ENCODE peak calls at places on chromosomes 1 and 21, in seven cellular contexts. H, E, C, T, L, Q and U are unnamed samples.

GRCh38 chr1:199612976-199613774 is 414.3 kb upstream of the NR5A2 start:
- DNase-seq in H (no peak), E (no peak), C (no peak), T (no peak), L (no peak), Q (no peak), U (peak)

GRCh38 chr1:31715097-31715872 is 11.5 kb upstream of the COL16A1 start:
- DNase-seq in H (peak), E (peak), C (peak), T (peak), L (peak), Q (peak), U (peak)

GRCh38 chr1:78911956-78912880 is 94.3 kb downstream of the ADGRL4 start:
- DNase-seq in H (no peak), E (no peak), C (no peak), T (no peak), L (no peak), Q (no peak), U (peak)

GRCh38 chr1:42971848-42972291 is 13.2 kb upstream of the SLC2A1 start:
- DNase-seq in H (peak), E (no peak), C (no peak), T (no peak), L (no peak), Q (no peak), U (no peak)

GRCh38 chr1:21939650-21940374 is 2.7 kb upstream of the HSPG2 start:
- DNase-seq in H (peak), E (peak), C (peak), T (peak), L (no peak), Q (peak), U (peak)

GRCh38 chr1:183027791-183028190 is 4.6 kb downstream of the LAMC1 start:
- DNase-seq in H (no peak), E (no peak), C (no peak), T (no peak), L (no peak), Q (no peak), U (peak)

GRCh38 chr1:39272027-39272790 is 67.7 kb downstream of the MACF1 start:
- DNase-seq in H (peak), E (no peak), C (no peak), T (no peak), L (no peak), Q (no peak), U (no peak)

GRCh38 chr1:50633465-50633864 is 210.2 kb upstream of the DMRTA2 start:
- DNase-seq in H (no peak), E (no peak), C (no peak), T (no peak), L (peak), Q (no peak), U (no peak)

GRCh38 chr1:151713044-151713443 is 3.6 kb downstream of the CELF3 start:
- DNase-seq in H (peak), E (no peak), C (no peak), T (no peak), L (no peak), Q (no peak), U (no peak)

GRCh38 chr1:52920791-52921291 is 699 bp downstream of the ECHDC2 start:
- DNase-seq in H (peak), E (peak), C (peak), T (peak), L (no peak), Q (no peak), U (peak)

GRCh38 chr1:199009447-199009846 is 370.6 kb downstream of the PTPRC start:
- DNase-seq in H (no peak), E (no peak), C (no peak), T (no peak), L (no peak), Q (no peak), U (no peak)

GRCh38 chr1:117368116-117369108 is 1.2 kb downstream of the MAN1A2 start:
- DNase-seq in H (no peak), E (no peak), C (no peak), T (no peak), L (peak), Q (no peak), U (peak)

GRCh38 chr1:157363660-157364140 is 188.6 kb downstream of the FCRL5 start:
- DNase-seq in H (peak), E (no peak), C (no peak), T (no peak), L (peak), Q (peak), U (peak)

GRCh38 chr1:62426238-62426637 is 10.6 kb upstream of the USP1 start:
- DNase-seq in H (no peak), E (no peak), C (no peak), T (no peak), L (no peak), Q (no peak), U (peak)

GRCh38 chr1:178581351-178581951 is 68.5 kb downstream of the TEX35 start:
- DNase-seq in H (peak), E (no peak), C (no peak), T (no peak), L (peak), Q (no peak), U (no peak)

GRCh38 chr1:243415663-243416365 is 160.0 kb downstream of the SDCCAG8 start:
- DNase-seq in H (no peak), E (no peak), C (no peak), T (no peak), L (no peak), Q (no peak), U (no peak)

GRCh38 chr1:53014791-53015507 is 47.1 kb upstream of the PODN start:
- DNase-seq in H (peak), E (peak), C (peak), T (peak), L (peak), Q (peak), U (peak)

GRCh38 chr1:115213130-115213529 is 123.8 kb upstream of the TSPAN2 start:
- DNase-seq in H (no peak), E (no peak), C (no peak), T (no peak), L (no peak), Q (no peak), U (no peak)

GRCh38 chr1:175373786-175374623 is 181.4 kb upstream of the KIAA0040 start:
- DNase-seq in H (no peak), E (no peak), C (no peak), T (no peak), L (peak), Q (peak), U (no peak)

GRCh38 chr1:236568285-236568894 is 35.9 kb downstream of the HEATR1 start:
- DNase-seq in H (no peak), E (no peak), C (no peak), T (no peak), L (no peak), Q (peak), U (peak)

DNA sequence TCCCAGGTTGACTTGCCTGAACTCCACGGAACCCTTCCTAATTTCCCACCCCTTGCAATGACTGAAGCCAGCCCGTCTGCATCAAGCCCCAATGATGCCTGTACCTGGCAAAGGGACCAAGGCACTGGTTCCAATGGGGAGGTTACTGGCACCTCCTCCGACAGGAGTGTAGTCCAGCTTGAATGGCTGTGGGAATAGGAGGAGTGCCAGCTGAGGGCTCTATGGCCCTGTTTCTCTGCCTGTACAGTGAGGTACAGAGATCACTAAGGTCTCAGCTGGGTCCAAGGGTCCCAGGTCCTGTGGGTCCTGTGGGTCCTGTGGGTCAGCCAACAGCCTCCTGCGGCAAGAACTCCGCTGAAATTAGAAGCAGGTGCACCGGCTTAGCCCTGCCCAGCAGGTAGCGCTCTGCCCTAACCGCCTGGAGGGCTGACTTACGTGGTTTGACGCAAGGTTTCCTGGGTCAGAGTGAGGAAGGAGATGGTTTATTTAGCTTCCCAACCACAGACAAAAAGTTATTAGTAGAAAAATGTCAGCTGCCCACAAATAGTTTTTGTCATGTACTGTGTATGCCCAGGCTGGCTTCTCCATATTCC is 9.9 kb upstream of the SPRR4 start:
- DNase-seq in H (no peak), E (no peak), C (no peak), T (no peak), L (no peak), Q (no peak), U (no peak)
- TF ChIP-seq CTCF in H (no peak), E (no peak), C (no peak), T (no peak), L (no peak), Q (peak), U (peak)

GRCh38 chr1:224430511-224431113 is 4.0 kb downstream of the WDR26 start:
- DNase-seq in H (no peak), E (no peak), C (no peak), T (no peak), L (no peak), Q (no peak), U (peak)
- H3K4me3 ChIP-seq in H (peak), E (no peak), C (no peak), T (no peak), L (no peak), Q (no peak), U (peak)

GRCh38 chr1:1001631-1002300 is 1.9 kb upstream of the HES4 start:
- DNase-seq in H (peak), E (peak), C (peak), T (peak), L (peak), Q (peak), U (peak)

GRCh38 chr1:998905-999796 is 746 bp downstream of the HES4 start:
- DNase-seq in H (no peak), E (peak), C (peak), T (no peak), L (peak), Q (no peak), U (no peak)

GRCh38 chr1:999797-1000356 is at the start of gene HES4:
- DNase-seq in H (peak), E (peak), C (peak), T (peak), L (peak), Q (peak), U (peak)

GRCh38 chr1:1001057-1001630 is 1.2 kb upstream of the HES4 start:
- DNase-seq in H (no peak), E (peak), C (peak), T (no peak), L (peak), Q (no peak), U (no peak)

DNA sequence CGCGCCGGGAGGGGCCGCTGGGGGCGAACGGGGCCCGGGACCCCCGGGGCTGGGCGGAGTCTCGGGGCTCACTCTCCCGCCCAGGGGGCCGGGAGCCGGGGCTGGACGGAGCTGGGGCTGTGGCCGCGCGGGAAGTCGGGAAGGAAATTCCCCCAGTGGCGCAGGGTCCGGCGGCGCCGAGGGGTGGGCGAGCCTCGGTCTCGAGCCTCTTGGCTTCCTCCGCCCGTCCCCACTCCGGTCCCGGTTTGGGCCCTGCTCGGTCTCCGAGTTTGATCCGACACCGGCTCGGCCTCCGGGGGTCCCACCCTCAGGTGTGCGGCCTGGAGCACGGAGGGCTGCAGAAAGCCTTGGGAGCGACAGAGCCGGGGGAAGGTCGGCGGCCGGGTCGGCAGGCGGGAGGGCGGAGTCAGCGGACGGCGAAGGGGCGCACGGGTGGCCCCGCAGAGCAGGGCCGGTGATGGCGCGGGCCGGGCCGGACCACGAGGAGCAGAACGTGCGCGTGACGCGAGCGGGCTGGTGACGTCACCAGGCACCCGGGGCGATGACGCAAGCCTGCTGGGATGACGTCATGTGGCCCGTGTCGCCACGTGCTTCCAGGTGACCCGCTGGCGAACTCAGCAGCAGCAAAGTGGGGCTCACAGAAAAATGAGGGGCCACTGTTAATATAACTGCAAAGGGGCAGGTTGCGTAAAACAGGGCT is 610 bp upstream of the HES4 start:
- DNase-seq in H (peak), E (peak), C (peak), T (peak), L (peak), Q (peak), U (peak)
- TF ChIP-seq CTCF in H (no peak), E (no peak), C (no peak), T (no peak), L (no peak), Q (no peak), U (no peak)

GRCh38 chr1:84698151-84698651 is 7.9 kb upstream of the SSX2IP start:
- DNase-seq in H (no peak), E (peak), C (no peak), T (no peak), L (no peak), Q (no peak), U (peak)

GRCh38 chr1:84701366-84701765 is 11.1 kb upstream of the SSX2IP start:
- DNase-seq in H (no peak), E (no peak), C (no peak), T (no peak), L (no peak), Q (no peak), U (no peak)

GRCh38 chr1:84702143-84702542 is 11.9 kb upstream of the SSX2IP start:
- DNase-seq in H (no peak), E (no peak), C (no peak), T (no peak), L (no peak), Q (no peak), U (no peak)

GRCh38 chr1:84700065-84700464 is 9.8 kb upstream of the SSX2IP start:
- DNase-seq in H (no peak), E (no peak), C (no peak), T (no peak), L (no peak), Q (no peak), U (no peak)

DNA sequence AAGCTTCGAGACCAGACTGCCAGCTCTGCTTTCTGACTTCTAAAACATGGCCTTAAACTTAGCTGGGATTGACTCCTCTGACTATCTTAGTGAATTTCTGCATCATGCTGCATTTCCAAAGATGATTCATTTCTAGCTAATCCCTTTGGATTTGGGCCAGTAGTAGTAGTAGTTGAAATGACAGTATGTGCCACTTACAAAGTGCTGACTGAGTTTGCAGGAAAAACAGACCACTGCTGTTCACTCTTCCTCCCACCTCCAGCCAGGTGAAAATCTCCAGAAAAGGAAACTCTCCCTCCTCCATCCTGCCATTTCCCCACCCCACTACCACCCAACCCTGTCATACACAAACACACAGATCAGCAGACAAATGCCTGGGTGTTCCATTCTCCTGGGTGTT is 8.5 kb upstream of the SSX2IP start:
- DNase-seq in H (no peak), E (no peak), C (no peak), T (no peak), L (no peak), Q (peak), U (peak)
- H3K4me3 ChIP-seq in H (no peak), E (no peak), C (no peak), T (no peak), L (no peak), Q (no peak), U (no peak)

DNA sequence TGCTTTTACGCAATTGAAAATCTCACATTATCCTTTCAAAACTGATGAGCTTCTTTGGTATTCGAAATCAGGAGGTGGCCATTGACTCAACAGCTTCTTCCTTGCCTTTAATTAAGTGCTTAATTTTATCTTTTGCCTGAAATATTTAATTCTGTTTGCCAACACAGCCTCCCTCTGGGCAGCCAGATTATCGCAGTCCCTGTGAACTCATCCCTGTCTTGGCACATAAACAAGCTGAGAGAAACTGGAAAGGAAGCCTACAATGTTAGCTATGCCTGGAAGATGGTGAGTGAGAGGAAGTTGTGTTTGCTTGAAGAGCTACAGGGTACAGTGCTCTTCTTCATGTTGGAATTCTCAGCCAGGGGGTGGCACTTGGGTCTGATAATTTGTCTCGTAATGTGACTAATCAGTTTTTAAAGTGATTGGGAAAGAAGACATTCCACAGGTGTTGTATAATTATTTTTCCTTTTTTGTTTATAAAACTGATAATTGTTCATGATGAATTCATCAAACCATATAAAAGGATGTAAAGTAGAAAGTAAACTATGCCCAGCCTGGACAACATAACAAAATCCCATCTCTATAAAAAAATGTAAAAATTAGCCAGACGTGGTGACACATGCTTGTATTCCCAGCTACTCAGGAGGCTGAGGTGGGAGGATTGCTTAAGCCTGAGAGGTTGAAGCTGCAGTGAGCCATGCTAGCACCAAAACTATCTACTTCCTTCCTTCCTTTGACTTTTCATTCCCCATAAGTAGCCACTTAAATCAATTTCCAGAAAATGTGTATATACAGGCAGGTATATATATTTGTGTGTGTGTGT is 90.1 kb upstream of the RAVER2 start:
- DNase-seq in H (no peak), E (peak), C (no peak), T (no peak), L (no peak), Q (no peak), U (peak)
- TF ChIP-seq CTCF in H (no peak), E (peak), C (no peak), T (no peak), L (peak), Q (no peak), U (no peak)

GRCh38 chr1:97192872-97193572 is 471.4 kb downstream of the PTBP2 start:
- DNase-seq in H (no peak), E (no peak), C (no peak), T (no peak), L (no peak), Q (peak), U (peak)
- H3K4me3 ChIP-seq in H (no peak), E (no peak), C (no peak), T (no peak), L (no peak), Q (no peak), U (peak)

DNA sequence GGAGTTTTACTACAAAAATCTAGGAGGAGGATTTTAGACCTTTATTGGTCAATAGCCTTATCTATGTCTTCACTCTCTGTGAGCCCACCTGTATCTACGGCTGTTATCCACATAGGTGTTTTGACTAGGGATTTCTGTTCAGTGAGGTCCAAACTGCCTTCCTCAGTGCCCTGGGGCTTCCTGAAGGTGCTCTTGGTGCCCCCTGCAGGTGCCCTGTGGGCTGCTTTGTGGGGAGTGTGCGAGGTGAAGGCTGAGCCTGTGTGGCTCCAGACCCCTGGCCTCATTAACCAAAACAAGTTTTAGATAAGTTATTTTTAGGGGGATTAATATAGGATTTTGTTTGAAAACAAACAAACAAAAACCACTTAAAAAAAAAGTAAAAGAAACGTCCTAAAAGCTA is 122.5 kb downstream of the KIF26B start:
- DNase-seq in H (peak), E (no peak), C (no peak), T (no peak), L (peak), Q (no peak), U (no peak)
- TF ChIP-seq CTCF in H (no peak), E (no peak), C (no peak), T (no peak), L (peak), Q (peak), U (no peak)

DNA sequence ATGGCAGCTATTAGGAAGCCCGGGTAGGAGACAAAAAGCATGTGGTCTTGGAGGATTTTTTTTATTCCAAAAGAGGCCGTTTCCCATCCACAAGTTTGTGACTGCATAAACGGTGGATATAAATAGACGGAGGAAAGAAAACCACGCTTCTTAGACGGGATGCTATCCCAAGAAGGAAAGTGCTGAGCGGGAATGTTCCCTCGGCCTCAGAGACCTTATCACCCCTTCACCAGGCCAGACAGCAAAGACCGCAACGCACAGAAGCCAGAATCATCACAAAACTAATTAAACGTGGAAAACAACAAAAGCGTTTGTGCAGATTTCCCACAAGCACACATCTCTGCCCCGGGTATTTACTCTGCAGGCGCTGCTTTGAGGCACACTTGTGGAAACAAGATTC is 43.2 kb downstream of the HLCS start:
- DNase-seq in H (no peak), E (no peak), C (no peak), T (no peak), L (no peak), Q (no peak), U (no peak)
- H3K4me3 ChIP-seq in H (no peak), E (no peak), C (no peak), T (no peak), L (no peak), Q (no peak), U (no peak)

GRCh38 chr21:28509031-28509430 is 483.6 kb downstream of the LTN1 start:
- DNase-seq in H (no peak), E (no peak), C (no peak), T (no peak), L (peak), Q (no peak), U (no peak)
- TF ChIP-seq CTCF in H (no peak), E (no peak), C (no peak), T (no peak), L (peak), Q (no peak), U (no peak)